ENCODE peak calls at places on chromosomes 7 and 10, in six cellular contexts. C is activated T-helper 1 cell treated with Interleukin-2 at 50 U/mL for 16 hours; R is activated effector memory CD4-positive, alpha-beta T cell treated with anti-CD3 and anti-CD28 coated beads, Interleukin-2, amount 50 U/mL, for 16 hours; S is IMR-90; K is HFF-Myc; P is activated CD4-positive, alpha-beta T cell treated with anti-CD3 and anti-CD28 coated beads, Interleukin-2, amount 10 ng/mL, durations not matched to agents 7 days and 5 days. N is an unnamed sample.

GRCh38 chr7:2018786-2019692 is 213.7 kb downstream of the MAD1L1 start:
- DNase-seq in P (no peak), S (peak; percentile 82), K (peak; percentile 82), C (no peak), R (peak; percentile 57), N (peak; percentile 82)

GRCh38 chr10:78977761-78978305 is 90.9 kb upstream of the ZMIZ1 start:
- DNase-seq in R (no peak), K (no peak), P (no peak), S (peak; percentile 79), C (no peak), N (peak; percentile 68)

GRCh38 chr7:157431173-157431950 is 94.6 kb downstream of the DNAJB6 start:
- DNase-seq in S (no peak), K (no peak), C (no peak), R (peak; percentile 59), P (no peak), N (no peak)

GRCh38 chr10:49844775-49845561 is 82.8 kb upstream of the OGDHL start:
- DNase-seq in S (peak; percentile 76), P (no peak), K (no peak), C (no peak), R (no peak), N (peak; percentile 39)

GRCh38 chr7:37833107-37833817 is 15.1 kb upstream of the NME8 start:
- DNase-seq in P (peak; percentile 53), S (peak; percentile 35), R (peak; percentile 71), K (peak; percentile 2), C (peak; percentile 3), N (no peak)

GRCh38 chr7:129176853-129177369 is 11.5 kb upstream of the SMO start:
- DNase-seq in P (no peak), C (no peak), S (no peak), R (no peak), K (no peak), N (no peak)

GRCh38 chr10:52805414-52806285 is 33.1 kb upstream of the MBL2 start:
- DNase-seq in C (no peak), K (no peak), P (no peak), R (no peak), S (no peak), N (no peak)

GRCh38 chr10:128867819-128868218 is 599.2 kb upstream of the MGMT start:
- DNase-seq in S (no peak), P (no peak), R (no peak), C (no peak), K (no peak), N (no peak)

GRCh38 chr10:44557596-44558191 is 172.8 kb upstream of the CXCL12 start:
- DNase-seq in P (no peak), S (no peak), R (no peak), K (no peak), C (no peak), N (no peak)

GRCh38 chr7:88281729-88282128 is 25.0 kb downstream of the STEAP4 start:
- DNase-seq in P (no peak), S (no peak), R (no peak), K (no peak), C (no peak), N (no peak)

GRCh38 chr10:110220383-110220782 is 13.0 kb downstream of the MXI1 start:
- DNase-seq in P (no peak), R (no peak), C (no peak), K (no peak), S (no peak), N (no peak)